ENCODE peak calls at places on chromosomes 1 and 21, in six cellular contexts. B, O, J, Z, I and Y are unnamed samples.

GRCh38 chr1:97845805-97846204 is 75.0 kb downstream of the DPYD start:
- DNase-seq in B (no peak), O (no peak), J (no peak), Z (no peak), I (no peak), Y (no peak)

GRCh38 chr1:110687244-110687643 is 12.5 kb upstream of the KCNA3 start:
- DNase-seq in B (peak), O (no peak), J (no peak), Z (no peak), I (no peak), Y (no peak)

GRCh38 chr1:66251521-66251920 is 282.4 kb upstream of the SGIP1 start:
- DNase-seq in B (peak), O (no peak), J (no peak), Z (no peak), I (no peak), Y (no peak)

GRCh38 chr1:113871597-113872113 is at the start of gene PTPN22:
- DNase-seq in B (peak), O (no peak), J (peak), Z (no peak), I (peak), Y (no peak)

GRCh38 chr1:20250346-20250989 is 40.2 kb upstream of the VWA5B1 start:
- DNase-seq in B (no peak), O (no peak), J (no peak), Z (no peak), I (peak), Y (no peak)

GRCh38 chr1:37150986-37151385 is 116.7 kb upstream of the GRIK3 start:
- DNase-seq in B (no peak), O (no peak), J (no peak), Z (no peak), I (no peak), Y (no peak)

GRCh38 chr1:2443285-2444137 is 31.1 kb upstream of the PEX10 start:
- DNase-seq in B (no peak), O (no peak), J (no peak), Z (no peak), I (peak), Y (peak)

GRCh38 chr1:218460367-218460766 is 115.2 kb downstream of the TGFB2 start:
- DNase-seq in B (peak), O (no peak), J (no peak), Z (no peak), I (peak), Y (no peak)

GRCh38 chr1:2480236-2480985 is 4.3 kb downstream of the PLCH2 start:
- DNase-seq in B (no peak), O (no peak), J (no peak), Z (no peak), I (no peak), Y (no peak)

GRCh38 chr1:23168462-23169218 is at the start of gene LUZP1:
- DNase-seq in B (peak), O (peak), J (peak), Z (peak), I (peak), Y (peak)
- TF ChIP-seq CTCF in B (no peak), O (no peak), J (no peak), Z (no peak), I (no peak), Y (no peak)

DNA sequence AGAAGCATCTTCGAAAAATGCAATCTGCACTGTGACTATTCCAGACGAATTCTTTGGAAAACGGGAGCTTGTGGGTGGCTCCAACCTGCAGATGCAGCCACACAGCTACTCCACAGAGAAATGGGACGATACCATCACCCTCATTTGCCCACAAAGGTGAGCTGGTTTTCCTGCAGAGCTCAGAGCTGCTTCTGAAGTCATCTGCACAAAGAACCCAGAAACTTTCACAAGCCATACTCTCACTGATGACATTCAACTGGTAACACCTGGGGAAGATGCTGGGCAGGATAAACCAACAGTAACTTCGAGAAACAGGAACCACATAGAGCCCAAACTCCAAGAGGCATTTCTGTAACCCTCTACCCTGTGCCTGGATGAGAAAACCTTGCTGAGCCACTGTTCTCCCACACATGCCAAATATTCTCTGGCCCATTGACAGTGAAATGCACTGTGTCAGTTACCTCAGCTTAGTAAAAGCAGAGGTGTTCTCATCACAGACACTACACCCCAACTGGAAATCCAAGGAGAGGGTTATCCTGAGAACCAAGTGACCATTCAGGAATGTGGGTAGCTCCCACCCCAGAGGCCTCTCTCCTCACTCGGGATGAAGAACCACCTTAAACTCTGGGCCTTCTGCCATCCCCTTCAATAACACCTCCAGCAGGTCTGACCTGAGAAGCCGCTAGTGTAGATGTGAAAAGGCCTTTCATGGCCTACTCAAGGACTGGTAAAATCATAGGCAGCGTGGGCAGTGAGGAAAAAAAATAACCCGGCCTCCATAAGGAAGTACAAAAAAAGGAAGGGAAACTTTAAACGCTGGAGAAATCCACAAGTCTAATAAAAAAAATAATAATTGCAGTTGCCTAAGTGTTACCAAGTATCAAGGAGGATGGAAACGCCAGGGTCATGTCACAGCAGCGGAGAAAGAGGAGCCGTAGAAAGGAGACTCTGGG is 56.7 kb downstream of the HSF2BP start:
- DNase-seq in B (peak), O (no peak), J (no peak), Z (no peak), I (no peak), Y (no peak)
- H3K27ac ChIP-seq in B (peak), O (peak), J (no peak), Z (no peak), I (no peak), Y (no peak)

GRCh38 chr1:152107289-152107983 is 7.8 kb downstream of the TCHH start:
- DNase-seq in B (no peak), O (no peak), J (no peak), Z (no peak), I (peak), Y (no peak)
- H3K4me3 ChIP-seq in B (peak), O (peak), J (no peak), Z (peak), I (peak), Y (peak)

DNA sequence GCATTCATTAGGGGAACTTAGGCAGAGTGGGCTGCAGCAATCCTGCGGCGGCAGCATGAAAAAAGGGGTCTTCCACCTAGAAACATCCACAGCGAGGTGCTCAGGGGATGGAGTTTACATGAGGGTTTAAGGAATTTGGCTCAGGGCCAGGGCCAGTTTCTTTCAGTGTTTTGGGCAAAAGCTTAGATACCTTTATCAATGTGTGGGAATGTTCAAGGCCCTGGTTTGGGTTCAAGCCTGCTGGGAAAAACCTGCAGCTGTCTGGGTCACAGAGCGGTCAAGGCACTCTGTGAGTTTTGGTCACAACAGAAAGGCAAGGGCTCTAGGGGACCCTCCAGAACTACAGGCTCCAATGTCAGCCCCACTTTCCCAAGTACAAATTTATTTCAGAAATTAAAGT is 230.3 kb downstream of the DISC1 start:
- DNase-seq in B (no peak), O (no peak), J (no peak), Z (no peak), I (peak), Y (no peak)
- TF ChIP-seq CTCF in B (no peak), O (no peak), J (no peak), Z (no peak), I (no peak), Y (no peak)